ENCODE peak calls at places on chromosomes 4 and X, in eight cellular contexts. One of them, this sample, is unnamed. For H3K4me1, the result is how much of the 10 kb centered on the place peaks cover.

GRCh38 chr4:122639181-122639580 is 18.3 kb upstream of the IL21 start:
- DNase-seq in heart left ventricle: no peak
- DNase-seq in ovary: no peak
- DNase-seq in gastrocnemius medialis: no peak
- DNase-seq in HepG2: no peak
- DNase-seq in A549: no peak
- DNase-seq in breast epithelium: no peak
- DNase-seq in tibial nerve: no peak
- DNase-seq in this sample: no peak

GRCh38 chr4:88382621-88383020 is 4.0 kb downstream of the HERC6 start:
- DNase-seq in heart left ventricle: no peak
- DNase-seq in ovary: no peak
- DNase-seq in gastrocnemius medialis: no peak
- DNase-seq in HepG2: no peak
- DNase-seq in A549: peak
- DNase-seq in breast epithelium: no peak
- DNase-seq in tibial nerve: no peak
- DNase-seq in this sample: no peak

GRCh38 chrX:68698955-68699354 is 51.5 kb downstream of the STARD8 start:
- DNase-seq in heart left ventricle: no peak
- DNase-seq in ovary: no peak
- DNase-seq in gastrocnemius medialis: peak
- DNase-seq in HepG2: peak
- DNase-seq in A549: peak
- DNase-seq in breast epithelium: no peak
- DNase-seq in tibial nerve: no peak
- DNase-seq in this sample: no peak

GRCh38 chr4:127870688-127871087 is 10.0 kb upstream of the PLK4 start:
- DNase-seq in heart left ventricle: no peak
- DNase-seq in ovary: no peak
- DNase-seq in gastrocnemius medialis: no peak
- DNase-seq in HepG2: no peak
- DNase-seq in A549: peak
- DNase-seq in breast epithelium: no peak
- DNase-seq in tibial nerve: no peak
- DNase-seq in this sample: no peak

GRCh38 chr4:158777423-158777822 is 8.6 kb downstream of the FNIP2 start:
- DNase-seq in heart left ventricle: no peak
- DNase-seq in ovary: no peak
- DNase-seq in gastrocnemius medialis: no peak
- DNase-seq in HepG2: peak
- DNase-seq in A549: no peak
- DNase-seq in breast epithelium: no peak
- DNase-seq in tibial nerve: no peak
- DNase-seq in this sample: no peak

GRCh38 chrX:23952984-23953907 is 45.4 kb downstream of the CXorf58 start:
- DNase-seq in heart left ventricle: no peak
- DNase-seq in ovary: no peak
- DNase-seq in gastrocnemius medialis: no peak
- DNase-seq in HepG2: no peak
- DNase-seq in A549: peak
- DNase-seq in breast epithelium: no peak
- DNase-seq in tibial nerve: no peak
- DNase-seq in this sample: no peak

GRCh38 chr4:129839687-129840086 is 743.7 kb downstream of the C4orf33 start:
- DNase-seq in heart left ventricle: no peak
- DNase-seq in ovary: no peak
- DNase-seq in gastrocnemius medialis: no peak
- DNase-seq in HepG2: no peak
- DNase-seq in A549: no peak
- DNase-seq in breast epithelium: no peak
- DNase-seq in tibial nerve: no peak
- DNase-seq in this sample: no peak

GRCh38 chrX:115467961-115468360 is 93.0 kb upstream of the PLS3 start:
- DNase-seq in heart left ventricle: no peak
- DNase-seq in ovary: no peak
- DNase-seq in gastrocnemius medialis: no peak
- DNase-seq in HepG2: no peak
- DNase-seq in A549: no peak
- DNase-seq in breast epithelium: no peak
- DNase-seq in tibial nerve: no peak
- DNase-seq in this sample: no peak

GRCh38 chrX:7462110-7462509 is 314.2 kb upstream of the PUDP start:
- DNase-seq in heart left ventricle: no peak
- DNase-seq in ovary: no peak
- DNase-seq in gastrocnemius medialis: no peak
- DNase-seq in HepG2: no peak
- DNase-seq in A549: no peak
- DNase-seq in breast epithelium: no peak
- DNase-seq in tibial nerve: no peak
- DNase-seq in this sample: no peak

GRCh38 chr4:84952004-84952403 is 14.5 kb downstream of the WDFY3 start:
- DNase-seq in heart left ventricle: no peak
- DNase-seq in ovary: no peak
- DNase-seq in gastrocnemius medialis: peak
- DNase-seq in HepG2: peak
- DNase-seq in A549: peak
- DNase-seq in breast epithelium: no peak
- DNase-seq in tibial nerve: no peak
- DNase-seq in this sample: no peak

DNA sequence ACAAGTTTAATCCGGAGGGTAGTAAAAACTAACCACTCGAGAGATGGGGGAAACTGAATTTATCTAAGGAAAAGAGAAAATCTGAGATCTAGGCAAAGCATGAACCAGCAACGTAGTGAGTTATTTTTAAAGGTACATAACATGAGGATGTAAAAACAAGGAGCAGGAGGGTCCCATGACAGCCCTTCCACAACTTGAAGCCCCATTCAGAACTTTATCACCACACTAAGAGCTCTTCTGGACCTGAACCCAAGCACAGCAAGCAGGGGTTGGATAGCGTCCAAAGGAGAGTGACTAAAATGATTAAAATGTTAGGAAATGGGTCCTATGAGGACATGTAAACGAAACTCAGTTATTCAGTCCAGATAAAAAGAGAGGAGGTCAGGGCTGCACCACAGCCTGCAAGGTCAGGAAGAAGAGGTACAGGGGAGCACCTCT is 16.2 kb downstream of the SH3RF1 start:
- DNase-seq in heart left ventricle: no peak
- DNase-seq in ovary: peak
- DNase-seq in gastrocnemius medialis: no peak
- DNase-seq in HepG2: peak
- DNase-seq in A549: peak
- DNase-seq in breast epithelium: no peak
- DNase-seq in tibial nerve: no peak
- DNase-seq in this sample: no peak
- TF ChIP-seq POLR2A in heart left ventricle: no peak
- TF ChIP-seq POLR2A in ovary: no peak
- TF ChIP-seq POLR2A in gastrocnemius medialis: no peak
- TF ChIP-seq POLR2A in HepG2: no peak
- TF ChIP-seq POLR2A in A549: no peak
- TF ChIP-seq POLR2A in breast epithelium: no peak
- TF ChIP-seq POLR2A in tibial nerve: no peak
- TF ChIP-seq POLR2A in this sample: no peak

GRCh38 chr4:8352368-8353157 is 83.0 kb downstream of the HTRA3 start:
- DNase-seq in heart left ventricle: no peak
- DNase-seq in ovary: peak
- DNase-seq in gastrocnemius medialis: no peak
- DNase-seq in HepG2: no peak
- DNase-seq in A549: no peak
- DNase-seq in breast epithelium: peak
- DNase-seq in tibial nerve: no peak
- DNase-seq in this sample: peak
- H3K4me1 ChIP-seq in heart left ventricle: under half
- H3K4me1 ChIP-seq in ovary: under half
- H3K4me1 ChIP-seq in gastrocnemius medialis: under half
- H3K4me1 ChIP-seq in HepG2: under half
- H3K4me1 ChIP-seq in A549: under half
- H3K4me1 ChIP-seq in breast epithelium: under half
- H3K4me1 ChIP-seq in tibial nerve: under half
- H3K4me1 ChIP-seq in this sample: under half

DNA sequence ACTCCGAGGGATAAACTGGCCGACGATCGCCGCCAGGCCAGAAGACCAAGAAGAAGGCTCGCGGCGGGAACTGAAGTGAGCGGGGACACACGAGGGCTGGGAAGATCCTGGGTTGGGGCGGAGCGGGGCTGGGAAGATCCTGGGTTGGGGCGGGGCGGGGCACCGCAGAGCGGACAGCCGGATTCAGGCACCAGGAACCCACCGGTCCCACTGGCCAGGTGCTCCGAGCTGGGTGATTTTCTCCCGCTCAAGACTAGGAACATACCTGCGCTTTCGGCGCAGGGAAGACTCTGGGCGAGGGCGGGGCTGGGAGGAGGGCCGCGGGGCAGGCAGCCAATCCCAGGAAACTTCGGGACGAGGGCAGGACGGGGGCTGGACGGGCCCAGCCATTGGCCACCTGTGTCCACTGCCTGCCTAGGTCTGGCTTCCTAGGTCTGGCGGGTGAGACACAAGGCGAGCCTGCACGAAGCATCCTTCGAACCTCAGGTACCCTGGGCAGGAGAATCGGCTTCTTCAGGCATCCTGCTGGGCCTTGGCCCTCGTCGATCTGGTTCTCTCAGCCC is at the start of gene ERVMER34-1:
- DNase-seq in heart left ventricle: peak
- DNase-seq in ovary: peak
- DNase-seq in gastrocnemius medialis: no peak
- DNase-seq in HepG2: no peak
- DNase-seq in A549: peak
- DNase-seq in breast epithelium: peak
- DNase-seq in tibial nerve: no peak
- DNase-seq in this sample: peak
- TF ChIP-seq POLR2A in heart left ventricle: no peak
- TF ChIP-seq POLR2A in ovary: no peak
- TF ChIP-seq POLR2A in gastrocnemius medialis: no peak
- TF ChIP-seq POLR2A in HepG2: no peak
- TF ChIP-seq POLR2A in A549: no peak
- TF ChIP-seq POLR2A in breast epithelium: no peak
- TF ChIP-seq POLR2A in tibial nerve: no peak
- TF ChIP-seq POLR2A in this sample: no peak

GRCh38 chr4:182475539-182475938 is 232.3 kb downstream of the TENM3 start:
- DNase-seq in heart left ventricle: no peak
- DNase-seq in ovary: no peak
- DNase-seq in gastrocnemius medialis: no peak
- DNase-seq in HepG2: no peak
- DNase-seq in A549: no peak
- DNase-seq in breast epithelium: no peak
- DNase-seq in tibial nerve: no peak
- DNase-seq in this sample: no peak
- H3K4me1 ChIP-seq in heart left ventricle: under half
- H3K4me1 ChIP-seq in ovary: under half
- H3K4me1 ChIP-seq in gastrocnemius medialis: under half
- H3K4me1 ChIP-seq in HepG2: under half
- H3K4me1 ChIP-seq in A549: under half
- H3K4me1 ChIP-seq in breast epithelium: under half
- H3K4me1 ChIP-seq in tibial nerve: under half
- H3K4me1 ChIP-seq in this sample: under half

GRCh38 chr4:48127882-48128394 is 6.1 kb downstream of the TXK start:
- DNase-seq in heart left ventricle: peak
- DNase-seq in ovary: no peak
- DNase-seq in gastrocnemius medialis: peak
- DNase-seq in HepG2: peak
- DNase-seq in A549: peak
- DNase-seq in breast epithelium: peak
- DNase-seq in tibial nerve: no peak
- DNase-seq in this sample: no peak
- TF ChIP-seq POLR2A in heart left ventricle: no peak
- TF ChIP-seq POLR2A in ovary: no peak
- TF ChIP-seq POLR2A in gastrocnemius medialis: no peak
- TF ChIP-seq POLR2A in HepG2: no peak
- TF ChIP-seq POLR2A in A549: no peak
- TF ChIP-seq POLR2A in breast epithelium: no peak
- TF ChIP-seq POLR2A in tibial nerve: no peak
- TF ChIP-seq POLR2A in this sample: no peak

GRCh38 chrX:154019061-154019621 is 561 bp downstream of the IRAK1 start:
- DNase-seq in heart left ventricle: no peak
- DNase-seq in ovary: no peak
- DNase-seq in gastrocnemius medialis: no peak
- DNase-seq in HepG2: no peak
- DNase-seq in A549: no peak
- DNase-seq in breast epithelium: no peak
- DNase-seq in tibial nerve: no peak
- DNase-seq in this sample: no peak
- H3K4me1 ChIP-seq in heart left ventricle: under half
- H3K4me1 ChIP-seq in ovary: under half
- H3K4me1 ChIP-seq in gastrocnemius medialis: under half
- H3K4me1 ChIP-seq in HepG2: under half
- H3K4me1 ChIP-seq in A549: under half
- H3K4me1 ChIP-seq in breast epithelium: under half
- H3K4me1 ChIP-seq in tibial nerve: half or more
- H3K4me1 ChIP-seq in this sample: under half

GRCh38 chr4:1169691-1170096 is 2.7 kb downstream of the SPON2 start:
- DNase-seq in heart left ventricle: no peak
- DNase-seq in ovary: peak
- DNase-seq in gastrocnemius medialis: no peak
- DNase-seq in HepG2: no peak
- DNase-seq in A549: no peak
- DNase-seq in breast epithelium: no peak
- DNase-seq in tibial nerve: no peak
- DNase-seq in this sample: no peak

GRCh38 chr4:1169171-1169671 is 3.2 kb downstream of the SPON2 start:
- DNase-seq in heart left ventricle: no peak
- DNase-seq in ovary: peak
- DNase-seq in gastrocnemius medialis: no peak
- DNase-seq in HepG2: no peak
- DNase-seq in A549: no peak
- DNase-seq in breast epithelium: peak
- DNase-seq in tibial nerve: no peak
- DNase-seq in this sample: no peak

GRCh38 chr4:1166509-1167243 is 5.7 kb downstream of the SPON2 start:
- DNase-seq in heart left ventricle: no peak
- DNase-seq in ovary: no peak
- DNase-seq in gastrocnemius medialis: no peak
- DNase-seq in HepG2: no peak
- DNase-seq in A549: no peak
- DNase-seq in breast epithelium: no peak
- DNase-seq in tibial nerve: no peak
- DNase-seq in this sample: no peak

GRCh38 chr4:1168291-1169031 is 3.9 kb downstream of the SPON2 start:
- DNase-seq in heart left ventricle: no peak
- DNase-seq in ovary: no peak
- DNase-seq in gastrocnemius medialis: no peak
- DNase-seq in HepG2: no peak
- DNase-seq in A549: no peak
- DNase-seq in breast epithelium: no peak
- DNase-seq in tibial nerve: no peak
- DNase-seq in this sample: no peak

DNA sequence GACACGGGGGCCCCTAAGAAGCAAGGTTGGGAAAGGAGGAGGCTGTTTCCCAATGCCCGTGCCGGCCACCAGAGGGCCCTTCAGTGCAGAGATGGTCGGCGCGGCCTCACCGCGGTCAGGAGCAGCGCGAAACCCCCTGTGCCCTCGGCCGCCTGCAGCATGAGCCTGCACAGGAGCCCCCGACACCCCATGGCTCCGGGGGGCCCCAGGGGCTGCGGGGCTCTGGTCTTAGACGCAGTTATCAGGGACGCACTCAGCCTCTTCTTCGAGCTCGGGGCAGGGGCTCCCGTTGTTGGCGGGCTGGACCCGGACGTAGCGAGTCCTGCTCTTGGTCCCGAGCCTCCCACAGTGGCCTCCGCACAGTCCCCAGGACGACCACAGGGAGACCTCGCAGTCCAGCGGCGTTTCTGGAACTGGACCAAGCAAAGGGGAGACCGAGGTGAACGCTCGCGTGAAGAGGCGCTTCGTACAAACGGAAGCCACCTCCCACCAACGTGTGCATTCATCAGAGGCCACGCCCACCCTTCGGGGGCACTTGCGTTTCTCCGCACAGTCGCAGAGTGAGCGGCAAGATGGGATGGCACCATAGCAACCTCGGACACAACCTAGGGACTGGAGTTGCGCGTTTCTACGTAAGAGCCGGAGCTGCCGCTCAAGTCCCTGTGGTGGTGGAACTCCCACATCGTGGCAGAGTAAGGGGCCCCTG is 5.0 kb downstream of the SPON2 start:
- DNase-seq in heart left ventricle: peak
- DNase-seq in ovary: peak
- DNase-seq in gastrocnemius medialis: peak
- DNase-seq in HepG2: peak
- DNase-seq in A549: peak
- DNase-seq in breast epithelium: peak
- DNase-seq in tibial nerve: peak
- DNase-seq in this sample: peak
- TF ChIP-seq POLR2A in heart left ventricle: no peak
- TF ChIP-seq POLR2A in ovary: no peak
- TF ChIP-seq POLR2A in gastrocnemius medialis: no peak
- TF ChIP-seq POLR2A in HepG2: no peak
- TF ChIP-seq POLR2A in A549: no peak
- TF ChIP-seq POLR2A in breast epithelium: no peak
- TF ChIP-seq POLR2A in tibial nerve: no peak
- TF ChIP-seq POLR2A in this sample: no peak

This sample was measured in suprapubic skin.